ENCODE peak calls at places on chromosomes 7 and 10, in four cellular contexts. One of them, this sample, is unnamed.

GRCh38 chr7:149772821-149773425 is 465 bp downstream of the ZNF467 start:
- DNase-seq in CD4-positive, alpha-beta T cell: peak
- DNase-seq in NB4: peak
- DNase-seq in GM13976: no peak
- DNase-seq in this sample: no peak

GRCh38 chr10:88361995-88362540 is 221.1 kb downstream of the RNLS start:
- DNase-seq in NB4: no peak
- DNase-seq in GM13976: no peak
- DNase-seq in CD4-positive, alpha-beta T cell: no peak
- DNase-seq in this sample: no peak

GRCh38 chr10:69802424-69803161 is 887 bp downstream of the COL13A1 start:
- DNase-seq in NB4: no peak
- DNase-seq in GM13976: no peak
- DNase-seq in CD4-positive, alpha-beta T cell: no peak
- DNase-seq in this sample: peak

GRCh38 chr10:94146313-94146712 is 152.6 kb downstream of the PLCE1 start:
- DNase-seq in CD4-positive, alpha-beta T cell: no peak
- DNase-seq in GM13976: no peak
- DNase-seq in NB4: no peak
- DNase-seq in this sample: no peak

GRCh38 chr10:68559251-68559650 is 886 bp upstream of the TET1 start:
- DNase-seq in CD4-positive, alpha-beta T cell: no peak
- DNase-seq in NB4: no peak
- DNase-seq in GM13976: no peak
- DNase-seq in this sample: no peak

GRCh38 chr7:73812996-73813395 is 17.8 kb upstream of the CLDN4 start:
- DNase-seq in CD4-positive, alpha-beta T cell: no peak
- DNase-seq in GM13976: no peak
- DNase-seq in NB4: no peak
- DNase-seq in this sample: no peak

GRCh38 chr7:55185321-55185802 is 166.5 kb downstream of the EGFR start:
- DNase-seq in GM13976: no peak
- DNase-seq in CD4-positive, alpha-beta T cell: no peak
- DNase-seq in NB4: no peak
- DNase-seq in this sample: no peak

GRCh38 chr7:142516038-142516501 is 233.2 kb upstream of the PRSS1 start:
- DNase-seq in GM13976: peak
- DNase-seq in CD4-positive, alpha-beta T cell: no peak
- DNase-seq in NB4: peak
- DNase-seq in this sample: peak

GRCh38 chr7:125877251-125877650 is 947.6 kb upstream of the POT1 start:
- DNase-seq in NB4: no peak
- DNase-seq in CD4-positive, alpha-beta T cell: no peak
- DNase-seq in GM13976: no peak
- DNase-seq in this sample: no peak

GRCh38 chr10:71024490-71024889 is 136.1 kb upstream of the PCBD1 start:
- DNase-seq in GM13976: no peak
- DNase-seq in CD4-positive, alpha-beta T cell: no peak
- DNase-seq in NB4: no peak
- DNase-seq in this sample: no peak

GRCh38 chr10:101568054-101568745 is 19.9 kb downstream of the POLL start:
- DNase-seq in CD4-positive, alpha-beta T cell: no peak
- DNase-seq in NB4: no peak
- DNase-seq in GM13976: no peak
- DNase-seq in this sample: no peak

GRCh38 chr7:98287486-98287959 is 6.0 kb downstream of the BRI3 start:
- DNase-seq in GM13976: no peak
- DNase-seq in NB4: no peak
- DNase-seq in CD4-positive, alpha-beta T cell: no peak
- DNase-seq in this sample: peak

GRCh38 chr10:42780456-42780855 is 2.1 kb upstream of the BMS1 start:
- DNase-seq in CD4-positive, alpha-beta T cell: no peak
- DNase-seq in GM13976: no peak
- DNase-seq in NB4: no peak
- DNase-seq in this sample: no peak

GRCh38 chr10:79552143-79552542 is 8.1 kb downstream of the SFTPA2 start:
- DNase-seq in NB4: no peak
- DNase-seq in CD4-positive, alpha-beta T cell: no peak
- DNase-seq in GM13976: no peak
- DNase-seq in this sample: no peak

GRCh38 chr10:123582084-123582989 is 83.8 kb upstream of the GPR26 start:
- DNase-seq in GM13976: peak
- DNase-seq in NB4: peak
- DNase-seq in CD4-positive, alpha-beta T cell: peak
- DNase-seq in this sample: peak

GRCh38 chr7:151142686-151143040 is 24.8 kb downstream of the GBX1 start:
- DNase-seq in CD4-positive, alpha-beta T cell: no peak
- DNase-seq in GM13976: no peak
- DNase-seq in NB4: no peak
- DNase-seq in this sample: no peak

GRCh38 chr10:1774796-1775195 is 37.5 kb upstream of the ADARB2 start:
- DNase-seq in NB4: no peak
- DNase-seq in CD4-positive, alpha-beta T cell: no peak
- DNase-seq in GM13976: no peak
- DNase-seq in this sample: no peak

GRCh38 chr10:112650588-112651030 is 203.6 kb downstream of the VTI1A start:
- DNase-seq in GM13976: no peak
- DNase-seq in NB4: no peak
- DNase-seq in CD4-positive, alpha-beta T cell: no peak
- DNase-seq in this sample: no peak

GRCh38 chr7:137983308-137984008 is 18.4 kb downstream of the CREB3L2 start:
- DNase-seq in GM13976: no peak
- DNase-seq in NB4: no peak
- DNase-seq in CD4-positive, alpha-beta T cell: no peak
- DNase-seq in this sample: no peak

GRCh38 chr10:95428702-95429101 is 132.5 kb downstream of the SORBS1 start:
- DNase-seq in GM13976: no peak
- DNase-seq in NB4: no peak
- DNase-seq in CD4-positive, alpha-beta T cell: no peak
- DNase-seq in this sample: no peak

GRCh38 chr10:114987995-114988394 is 50.0 kb downstream of the TRUB1 start:
- DNase-seq in NB4: no peak
- DNase-seq in GM13976: no peak
- DNase-seq in CD4-positive, alpha-beta T cell: no peak
- DNase-seq in this sample: no peak

GRCh38 chr10:89684604-89685003 is 16.8 kb upstream of the KIF20B start:
- DNase-seq in NB4: peak
- DNase-seq in CD4-positive, alpha-beta T cell: no peak
- DNase-seq in GM13976: no peak
- DNase-seq in this sample: no peak

GRCh38 chr10:76080406-76080805 is 649.0 kb downstream of the LRMDA start:
- DNase-seq in GM13976: no peak
- DNase-seq in CD4-positive, alpha-beta T cell: no peak
- DNase-seq in NB4: no peak
- DNase-seq in this sample: no peak

GRCh38 chr10:80448204-80448603 is 5.9 kb upstream of the TSPAN14 start:
- DNase-seq in GM13976: no peak
- DNase-seq in CD4-positive, alpha-beta T cell: no peak
- DNase-seq in NB4: no peak
- DNase-seq in this sample: no peak

GRCh38 chr7:5195157-5195556 is 5.1 kb downstream of the WIPI2 start:
- DNase-seq in CD4-positive, alpha-beta T cell: no peak
- DNase-seq in NB4: no peak
- DNase-seq in GM13976: no peak
- DNase-seq in this sample: no peak

GRCh38 chr7:50331564-50332208 is 27.2 kb downstream of the IKZF1 start:
- DNase-seq in CD4-positive, alpha-beta T cell: no peak
- DNase-seq in GM13976: peak
- DNase-seq in NB4: no peak
- DNase-seq in this sample: no peak

GRCh38 chr10:615583-616152 is 73.8 kb downstream of the DIP2C start:
- DNase-seq in CD4-positive, alpha-beta T cell: no peak
- DNase-seq in GM13976: no peak
- DNase-seq in NB4: no peak
- DNase-seq in this sample: no peak

GRCh38 chr7:22008683-22009082 is 63.0 kb upstream of the CDCA7L start:
- DNase-seq in NB4: no peak
- DNase-seq in GM13976: no peak
- DNase-seq in CD4-positive, alpha-beta T cell: no peak
- DNase-seq in this sample: no peak

GRCh38 chr7:16295558-16295957 is 125.8 kb downstream of the CRPPA start:
- DNase-seq in CD4-positive, alpha-beta T cell: no peak
- DNase-seq in NB4: no peak
- DNase-seq in GM13976: no peak
- DNase-seq in this sample: no peak
- TF ChIP-seq CTCF in CD4-positive, alpha-beta T cell: no peak
- TF ChIP-seq CTCF in NB4: no peak
- TF ChIP-seq CTCF in GM13976: no peak
- TF ChIP-seq CTCF in this sample: no peak

DNA sequence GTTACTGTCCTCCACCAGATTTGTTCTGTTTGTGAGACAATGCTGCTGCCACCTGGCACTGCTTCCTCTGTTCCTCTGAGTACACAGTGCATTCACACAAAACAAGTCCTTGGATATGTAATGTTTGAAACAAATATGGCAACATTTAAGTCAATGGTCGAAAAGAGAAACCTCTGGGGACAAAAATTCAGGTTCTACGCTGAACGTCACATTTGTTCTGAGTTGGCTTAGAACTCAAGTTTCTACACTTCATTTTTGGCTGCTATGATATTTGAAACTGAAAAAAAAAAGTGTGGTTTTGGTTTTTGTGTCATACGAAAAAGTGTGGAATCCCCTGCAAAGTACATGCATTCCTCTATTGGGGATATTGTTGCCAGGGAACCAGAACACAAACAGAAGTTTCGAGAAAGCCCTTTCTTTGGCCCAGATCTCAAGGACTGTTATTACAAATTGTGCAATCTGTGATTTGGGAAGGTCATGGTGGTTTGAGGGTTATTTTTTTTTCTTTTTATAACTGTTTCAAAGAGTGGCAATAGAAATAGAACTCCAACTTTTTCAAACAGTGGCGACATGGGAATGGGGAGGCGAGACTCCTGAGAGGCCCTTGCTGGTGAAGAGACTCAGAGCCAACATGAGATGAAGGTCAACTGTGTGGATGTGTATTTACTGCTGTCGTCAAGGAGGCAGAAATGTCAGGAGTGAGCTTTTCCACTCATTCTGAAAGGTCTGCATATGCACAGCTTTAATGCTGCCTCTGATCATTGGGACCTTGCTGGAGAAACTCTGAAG is 127.5 kb downstream of the CUBN start:
- DNase-seq in CD4-positive, alpha-beta T cell: no peak
- DNase-seq in GM13976: no peak
- DNase-seq in NB4: no peak
- DNase-seq in this sample: no peak
- TF ChIP-seq CTCF in CD4-positive, alpha-beta T cell: no peak
- TF ChIP-seq CTCF in GM13976: no peak
- TF ChIP-seq CTCF in NB4: no peak
- TF ChIP-seq CTCF in this sample: no peak

GRCh38 chr10:77687621-77688020 is 50.0 kb upstream of the KCNMA1 start:
- DNase-seq in GM13976: no peak
- DNase-seq in NB4: no peak
- DNase-seq in CD4-positive, alpha-beta T cell: no peak
- DNase-seq in this sample: no peak
- TF ChIP-seq CTCF in GM13976: no peak
- TF ChIP-seq CTCF in NB4: no peak
- TF ChIP-seq CTCF in CD4-positive, alpha-beta T cell: no peak
- TF ChIP-seq CTCF in this sample: no peak

DNA sequence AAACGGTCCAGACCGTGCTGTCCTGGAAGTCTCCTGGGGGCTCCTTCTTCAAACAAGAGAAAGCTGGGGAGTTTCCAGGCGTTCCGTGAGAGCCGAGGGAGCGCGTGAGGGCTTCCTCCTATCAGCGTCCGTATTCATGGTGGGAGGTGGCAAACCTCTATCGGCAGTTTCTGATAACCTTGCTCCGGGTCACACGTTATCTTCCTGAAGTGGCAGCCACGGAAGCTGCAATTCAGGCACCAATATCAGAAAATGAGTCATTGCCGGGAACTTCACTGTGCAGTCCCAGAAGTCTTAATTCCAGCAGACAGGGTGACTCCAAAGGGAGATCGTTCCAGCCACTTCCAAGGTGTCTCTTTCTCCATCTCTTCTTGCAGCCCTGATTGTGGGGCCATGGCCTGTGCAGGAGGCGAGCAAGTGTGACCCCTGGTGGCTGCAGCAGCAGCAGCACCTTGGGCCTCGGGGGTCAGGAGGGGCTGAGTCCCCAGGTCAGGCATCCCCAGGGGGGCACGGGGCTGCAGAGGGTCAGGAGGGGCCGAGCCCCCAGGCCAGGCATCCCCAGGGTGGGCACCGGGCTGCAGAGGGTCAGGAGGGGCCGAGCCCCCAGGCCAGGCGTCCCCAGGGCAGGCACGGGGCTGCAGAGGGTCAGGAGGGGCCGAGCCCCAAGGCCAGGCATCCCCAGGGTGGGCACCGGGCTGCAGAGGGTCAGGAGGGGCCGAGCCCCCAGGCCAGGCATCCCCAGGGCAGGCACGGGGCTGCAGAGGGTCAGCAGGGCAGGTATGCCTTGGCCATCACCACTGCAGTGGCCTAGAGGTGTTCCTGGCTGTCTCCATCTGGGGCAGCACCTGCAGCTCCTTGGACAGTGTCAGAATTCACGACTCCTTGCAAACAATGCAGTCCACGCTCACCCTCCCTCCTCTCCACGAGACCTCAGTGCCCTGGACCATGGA is 538.7 kb downstream of the DNAJB6 start:
- DNase-seq in GM13976: no peak
- DNase-seq in CD4-positive, alpha-beta T cell: peak
- DNase-seq in NB4: peak
- DNase-seq in this sample: no peak
- TF ChIP-seq CTCF in GM13976: no peak
- TF ChIP-seq CTCF in CD4-positive, alpha-beta T cell: peak
- TF ChIP-seq CTCF in NB4: peak
- TF ChIP-seq CTCF in this sample: no peak

GRCh38 chr10:99522511-99523250 is 10.1 kb upstream of the NKX2-3 start:
- DNase-seq in GM13976: no peak
- DNase-seq in CD4-positive, alpha-beta T cell: no peak
- DNase-seq in NB4: no peak
- DNase-seq in this sample: no peak
- TF ChIP-seq CTCF in GM13976: no peak
- TF ChIP-seq CTCF in CD4-positive, alpha-beta T cell: no peak
- TF ChIP-seq CTCF in NB4: no peak
- TF ChIP-seq CTCF in this sample: no peak

GRCh38 chr10:14205246-14205645 is 125.5 kb downstream of the FRMD4A start:
- DNase-seq in CD4-positive, alpha-beta T cell: no peak
- DNase-seq in NB4: no peak
- DNase-seq in GM13976: no peak
- DNase-seq in this sample: no peak

GRCh38 chr10:14196113-14196512 is 134.6 kb downstream of the FRMD4A start:
- DNase-seq in CD4-positive, alpha-beta T cell: no peak
- DNase-seq in GM13976: no peak
- DNase-seq in NB4: no peak
- DNase-seq in this sample: no peak

GRCh38 chr10:14195455-14195854 is 135.3 kb downstream of the FRMD4A start:
- DNase-seq in NB4: no peak
- DNase-seq in GM13976: no peak
- DNase-seq in CD4-positive, alpha-beta T cell: no peak
- DNase-seq in this sample: no peak

GRCh38 chr10:14200645-14201534 is 129.8 kb downstream of the FRMD4A start:
- DNase-seq in NB4: peak
- DNase-seq in CD4-positive, alpha-beta T cell: no peak
- DNase-seq in GM13976: no peak
- DNase-seq in this sample: peak
- TF ChIP-seq CTCF in NB4: peak
- TF ChIP-seq CTCF in CD4-positive, alpha-beta T cell: no peak
- TF ChIP-seq CTCF in GM13976: no peak
- TF ChIP-seq CTCF in this sample: peak